ENCODE peak calls at places on chromosomes 2 and 18, in eight cellular contexts. Y is H1, Z is IMR-90, R is choroid plexus epithelial cell, L is HFF-Myc, B is cardiac muscle cell, X is fibroblast of lung, O is AG09309. C is an unnamed sample.

GRCh38 chr2:237614151-237614720 is 13.2 kb upstream of the LRRFIP1 start:
- DNase-seq in Y (no peak), O (no peak), R (peak), B (peak), L (no peak), Z (peak), X (no peak), C (no peak)

GRCh38 chr2:241391892-241392665 is 36.0 kb downstream of the FARP2 start:
- DNase-seq in B (peak), Z (peak), O (peak), R (peak), X (peak), Y (peak), L (peak), C (peak)

GRCh38 chr2:10552220-10552870 is 104.2 kb upstream of the ODC1 start:
- DNase-seq in O (no peak), Z (no peak), Y (no peak), L (no peak), R (no peak), X (no peak), B (no peak), C (no peak)

GRCh38 chr18:3383381-3383915 is 66.5 kb upstream of the TGIF1 start:
- DNase-seq in R (no peak), B (peak), X (no peak), O (no peak), Y (no peak), Z (no peak), L (no peak), C (no peak)

GRCh38 chr2:2324119-2324518 is 7.0 kb downstream of the MYT1L start:
- DNase-seq in B (no peak), Y (no peak), L (no peak), R (no peak), O (no peak), X (no peak), Z (no peak), C (no peak)

GRCh38 chr2:152466925-152467676 is 132.1 kb downstream of the FMNL2 start:
- DNase-seq in O (no peak), R (peak), B (peak), L (no peak), Z (peak), X (no peak), Y (peak), C (peak)

GRCh38 chr18:39841133-39842041 is 2113.6 kb upstream of the PIK3C3 start:
- DNase-seq in O (peak), Y (peak), L (peak), X (peak), R (peak), B (peak), Z (peak), C (peak)

GRCh38 chr18:64037812-64038414 is 68.0 kb downstream of the SERPINB8 start:
- DNase-seq in L (peak), Y (no peak), R (peak), B (peak), O (no peak), X (peak), Z (peak), C (peak)

GRCh38 chr18:45611943-45612342 is 3.3 kb upstream of the SLC14A2 start:
- DNase-seq in Y (no peak), R (no peak), Z (no peak), L (no peak), B (no peak), O (no peak), X (no peak), C (no peak)

GRCh38 chr2:75289771-75290170 is 90.5 kb upstream of the TACR1 start:
- DNase-seq in Y (no peak), O (no peak), B (no peak), L (no peak), R (no peak), X (no peak), Z (peak), C (peak)

GRCh38 chr2:234676859-234677450 is 180.1 kb upstream of the ARL4C start:
- DNase-seq in Z (no peak), B (no peak), L (no peak), R (no peak), O (no peak), X (no peak), Y (no peak), C (no peak)

GRCh38 chr18:10147199-10147598 is 233.4 kb downstream of the VAPA start:
- DNase-seq in Y (no peak), Z (no peak), R (no peak), L (no peak), B (no peak), O (no peak), X (no peak), C (no peak)

GRCh38 chr2:1648241-1649102 is 95.8 kb downstream of the PXDN start:
- DNase-seq in Z (no peak), B (no peak), R (no peak), O (no peak), X (no peak), L (no peak), Y (no peak), C (no peak)

DNA sequence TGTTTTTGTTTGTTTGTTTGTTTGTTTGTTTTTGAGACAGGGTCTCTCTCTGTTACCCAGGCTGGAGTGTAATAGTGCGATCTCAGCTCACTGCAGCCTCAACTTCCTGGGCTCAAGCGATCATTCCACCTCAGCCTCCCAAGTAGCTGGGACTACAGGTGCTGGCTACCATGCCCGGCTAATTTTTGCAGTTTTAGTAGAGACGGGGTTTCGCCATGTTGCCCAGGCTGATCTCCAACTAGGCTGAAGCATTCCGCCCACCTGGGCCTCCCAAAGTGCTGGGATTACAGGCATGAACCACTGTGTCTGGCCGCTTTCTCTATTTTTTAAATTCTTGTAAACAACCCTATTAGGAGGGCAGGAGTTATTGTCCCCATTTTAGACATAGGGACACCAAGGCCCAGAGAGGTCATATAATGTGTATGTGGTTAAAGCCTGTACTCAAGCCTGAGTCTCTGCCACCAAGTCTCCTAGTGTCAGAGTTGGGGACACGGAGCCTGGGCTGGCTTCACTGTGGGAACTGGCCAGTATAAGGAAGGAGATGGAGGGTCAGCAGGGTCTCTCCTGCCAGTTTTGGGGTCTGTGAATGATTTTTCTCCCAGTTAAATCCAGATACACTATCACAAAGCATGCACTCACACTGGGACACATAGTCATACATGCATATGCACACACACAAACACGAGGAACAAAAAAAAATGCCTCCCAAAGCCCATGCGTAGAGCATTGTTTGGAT is 27.5 kb upstream of the MCFD2 start:
- DNase-seq in Z (no peak), B (no peak), L (no peak), Y (no peak), R (no peak), O (no peak), X (no peak), C (no peak)
- H3K4me3 ChIP-seq in Z (peak), B (no peak), L (no peak), Y (no peak), R (peak), O (peak), X (peak), C (peak)

GRCh38 chr2:127027715-127028114 is 79.2 kb downstream of the BIN1 start:
- DNase-seq in R (no peak), Z (no peak), Y (peak), B (no peak), L (no peak), O (no peak), X (no peak), C (no peak)
- TF ChIP-seq CTCF in R (peak), Z (no peak), Y (no peak), B (no peak), L (no peak), O (no peak), X (no peak), C (peak)

DNA sequence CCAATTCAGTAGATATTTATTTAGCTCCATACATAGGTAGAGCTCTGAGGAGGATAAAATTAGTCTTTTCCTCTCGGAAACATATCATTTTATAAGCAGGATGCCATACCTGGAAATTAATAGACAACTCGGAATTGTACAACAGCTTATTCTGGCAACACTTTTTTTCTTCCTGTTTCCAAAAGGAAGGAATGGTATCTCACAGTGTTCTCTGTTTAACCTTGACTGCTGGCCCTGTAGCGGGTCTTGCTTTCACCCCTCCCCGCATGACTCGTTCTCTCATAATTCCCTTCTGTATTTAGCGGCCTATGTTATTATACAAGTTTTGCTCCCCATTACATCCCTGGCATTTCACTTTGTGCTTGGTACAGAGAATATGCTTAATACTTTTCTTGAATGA is 2.5 kb upstream of the KYNU start:
- DNase-seq in Z (no peak), L (no peak), O (no peak), Y (no peak), R (peak), X (peak), B (no peak), C (peak)
- H3K4me3 ChIP-seq in Z (no peak), L (no peak), O (no peak), Y (no peak), R (no peak), X (no peak), B (no peak), C (no peak)

GRCh38 chr2:174004311-174004695 is 39.1 kb upstream of the SP3 start:
- DNase-seq in Z (no peak), R (no peak), Y (no peak), B (no peak), L (no peak), O (no peak), X (no peak), C (no peak)

GRCh38 chr2:174004900-174005605 is 39.9 kb upstream of the SP3 start:
- DNase-seq in O (no peak), L (no peak), Z (peak), Y (no peak), X (peak), B (peak), R (peak), C (peak)

GRCh38 chr2:174005801-174006419 is 40.7 kb upstream of the SP3 start:
- DNase-seq in L (no peak), B (no peak), Z (no peak), R (no peak), Y (no peak), O (no peak), X (no peak), C (no peak)

GRCh38 chr2:174002679-174003078 is 37.5 kb upstream of the SP3 start:
- DNase-seq in R (no peak), X (no peak), B (no peak), Y (no peak), Z (no peak), O (no peak), L (no peak), C (no peak)

DNA sequence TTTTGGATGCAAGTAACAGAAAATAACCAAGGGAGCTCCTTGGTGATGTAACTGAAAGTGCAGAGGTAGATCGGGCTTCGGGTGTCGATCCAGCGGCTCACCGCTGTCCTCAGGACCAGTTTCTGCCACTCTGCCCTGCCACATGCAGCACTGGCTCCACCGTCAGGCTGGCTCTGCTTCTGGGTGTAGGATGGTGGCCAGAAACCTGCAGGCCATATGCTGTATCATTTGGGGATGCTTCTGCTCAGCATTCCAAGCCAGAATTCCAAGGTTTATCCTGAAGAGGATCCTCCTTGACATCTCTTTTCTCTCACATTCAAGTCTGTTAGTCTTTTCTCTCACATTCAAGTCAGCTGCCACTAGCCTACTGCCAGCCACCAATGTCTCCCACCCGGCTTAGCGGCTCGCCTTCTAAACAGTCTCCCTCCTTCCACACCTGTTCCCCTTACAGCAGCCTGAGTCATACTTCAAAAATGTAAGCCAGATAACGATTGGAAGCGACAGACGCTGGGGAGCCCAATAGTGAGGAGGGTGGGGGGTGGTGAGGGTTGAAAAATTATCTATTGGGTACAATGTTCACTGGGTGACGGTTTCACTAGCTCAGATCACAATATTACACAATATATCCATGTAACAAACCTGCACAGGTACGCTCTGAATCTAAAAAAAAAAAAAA is 38.6 kb upstream of the SP3 start:
- DNase-seq in R (no peak), Z (no peak), Y (no peak), L (no peak), O (no peak), X (no peak), B (no peak), C (no peak)
- TF ChIP-seq CTCF in R (no peak), Z (no peak), Y (peak), L (peak), O (no peak), X (no peak), B (no peak), C (no peak)

GRCh38 chr2:63047193-63047533 is 3.5 kb upstream of the OTX1 start:
- DNase-seq in L (no peak), B (no peak), Z (no peak), R (no peak), Y (no peak), X (no peak), O (no peak), C (no peak)
- H3K4me3 ChIP-seq in L (no peak), B (peak), Z (no peak), R (no peak), Y (peak), X (no peak), O (no peak), C (no peak)

GRCh38 chr2:170969030-170969429 is 40.0 kb downstream of the GORASP2 start:
- DNase-seq in Y (no peak), L (no peak), O (no peak), X (no peak), R (no peak), Z (no peak), B (no peak), C (no peak)

GRCh38 chr2:170968205-170969003 is 39.4 kb downstream of the GORASP2 start:
- DNase-seq in L (no peak), O (no peak), Z (no peak), X (no peak), Y (no peak), R (no peak), B (no peak), C (no peak)

GRCh38 chr2:170967553-170967952 is 38.5 kb downstream of the GORASP2 start:
- DNase-seq in B (no peak), X (no peak), R (no peak), Y (no peak), L (no peak), Z (no peak), O (no peak), C (no peak)

GRCh38 chr2:170965446-170966225 is 36.6 kb downstream of the GORASP2 start:
- DNase-seq in B (no peak), O (no peak), Y (no peak), R (peak), Z (peak), L (no peak), X (peak), C (peak)

DNA sequence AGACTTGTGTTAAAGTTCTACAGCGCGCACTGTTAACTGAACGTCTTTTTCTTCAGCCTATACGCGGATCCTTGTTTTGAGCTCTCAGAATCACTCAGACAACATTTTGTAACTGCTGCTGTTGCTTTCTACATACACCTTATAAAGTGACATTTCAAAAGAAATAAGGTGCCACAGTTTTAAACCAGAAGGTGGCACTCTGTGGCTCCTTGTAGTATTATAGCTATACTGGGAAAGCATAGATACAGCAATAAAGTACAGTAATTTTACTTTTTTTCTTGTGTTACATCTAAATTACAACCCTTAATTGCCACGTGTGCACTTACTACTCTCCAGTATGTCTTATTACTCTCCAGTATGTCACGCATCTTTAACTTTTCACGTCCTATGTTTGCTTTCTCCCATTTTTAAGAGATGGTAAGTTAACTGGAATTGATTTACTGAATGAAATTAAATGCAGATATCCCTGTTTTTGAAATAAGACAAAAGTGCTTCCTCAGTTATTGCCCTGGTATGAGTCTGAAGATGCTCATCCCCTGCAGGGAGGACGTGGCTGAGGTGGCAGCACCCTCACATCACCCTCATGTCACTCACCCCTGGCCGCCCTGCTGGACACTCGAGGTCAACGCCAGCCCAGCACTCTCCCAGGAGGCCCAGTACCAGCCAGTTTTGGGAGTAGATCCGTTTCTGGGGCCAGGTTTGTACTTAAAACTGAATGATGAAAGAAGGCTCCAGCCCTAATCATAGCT is 37.8 kb downstream of the GORASP2 start:
- DNase-seq in R (no peak), X (no peak), L (no peak), Z (no peak), B (no peak), O (no peak), Y (no peak), C (no peak)
- TF ChIP-seq CTCF in R (peak), X (no peak), L (peak), Z (no peak), B (no peak), O (peak), Y (peak), C (peak)

GRCh38 chr2:138455691-138456090 is 45.9 kb upstream of the SPOPL start:
- DNase-seq in B (no peak), Y (no peak), L (no peak), R (no peak), O (no peak), Z (no peak), X (no peak), C (no peak)
- H3K4me3 ChIP-seq in B (no peak), Y (no peak), L (no peak), R (no peak), O (no peak), Z (no peak), X (no peak), C (no peak)

C was measured in fibroblast of mammary gland.